ENCODE peak calls at places on chromosomes 6 and 20, in ten cellular contexts. K is thoracic aorta; F is Peyer's patch; P is RWPE1; X is cardiac muscle cell; Y is tibial artery; W is hepatocyte; U is CD8-positive, alpha-beta T cell; E is gastrocnemius medialis; O is uterus. G is an unnamed sample.

GRCh38 chr6:110283657-110284056 is 74.5 kb downstream of the METTL24 start:
- DNase-seq in K (no peak), F (no peak), P (no peak), X (no peak), Y (no peak), W (no peak), U (no peak), E (no peak), O (no peak), G (no peak)

GRCh38 chr6:52570291-52570700 is 6.6 kb downstream of the TRAM2 start:
- DNase-seq in K (no peak), F (no peak), P (no peak), X (no peak), Y (peak; percentile 50), W (peak; percentile 55), U (no peak), E (no peak), O (peak; percentile 68), G (no peak)

GRCh38 chr6:56073761-56074160 is 173.6 kb downstream of the COL21A1 start:
- DNase-seq in K (no peak), F (no peak), P (no peak), X (no peak), Y (no peak), W (no peak), U (no peak), E (no peak), O (no peak), G (no peak)

GRCh38 chr6:90658497-90658896 is 71.6 kb upstream of the MAP3K7 start:
- DNase-seq in K (no peak), F (no peak), P (no peak), X (no peak), Y (no peak), W (no peak), U (no peak), E (no peak), O (no peak), G (no peak)

GRCh38 chr20:21102691-21103311 is 3.4 kb downstream of the LINC00237 start:
- DNase-seq in K (no peak), F (peak; percentile 65), P (no peak), X (peak; percentile 70), Y (peak; percentile 51), W (peak; percentile 38), U (peak; percentile 39), E (no peak), O (no peak), G (peak; percentile 40)

GRCh38 chr6:140124498-140124897 is 750.0 kb upstream of the CITED2 start:
- DNase-seq in K (no peak), F (no peak), P (no peak), X (no peak), Y (no peak), W (peak; percentile 51), U (no peak), E (no peak), O (no peak), G (no peak)

GRCh38 chr6:109073344-109074235 is 21.1 kb downstream of the SESN1 start:
- DNase-seq in K (no peak), F (no peak), P (peak; percentile 40), X (peak; percentile 77), Y (no peak), W (peak; percentile 77), U (peak; percentile 50), E (no peak), O (peak; percentile 24), G (no peak)

GRCh38 chr6:122996797-122997520 is 924 bp downstream of the CLVS2 start:
- DNase-seq in K (no peak), F (no peak), P (no peak), X (no peak), Y (no peak), W (no peak), U (no peak), E (no peak), O (no peak), G (no peak)

GRCh38 chr6:35183281-35183680 is 30.5 kb upstream of the SCUBE3 start:
- DNase-seq in K (no peak), F (no peak), P (no peak), X (no peak), Y (no peak), W (no peak), U (no peak), E (no peak), O (no peak), G (no peak)

GRCh38 chr6:35183935-35184334 is 29.8 kb upstream of the SCUBE3 start:
- DNase-seq in K (no peak), F (no peak), P (no peak), X (no peak), Y (no peak), W (no peak), U (no peak), E (no peak), O (no peak), G (no peak)

GRCh38 chr6:35181313-35181932 is 32.3 kb upstream of the SCUBE3 start:
- DNase-seq in K (peak; percentile 48), F (no peak), P (no peak), X (peak; percentile 43), Y (peak; percentile 68), W (no peak), U (no peak), E (peak; percentile 40), O (no peak), G (no peak)

GRCh38 chr6:35184580-35185301 is 29.0 kb upstream of the SCUBE3 start:
- DNase-seq in K (no peak), F (no peak), P (no peak), X (no peak), Y (no peak), W (no peak), U (no peak), E (no peak), O (no peak), G (no peak)

DNA sequence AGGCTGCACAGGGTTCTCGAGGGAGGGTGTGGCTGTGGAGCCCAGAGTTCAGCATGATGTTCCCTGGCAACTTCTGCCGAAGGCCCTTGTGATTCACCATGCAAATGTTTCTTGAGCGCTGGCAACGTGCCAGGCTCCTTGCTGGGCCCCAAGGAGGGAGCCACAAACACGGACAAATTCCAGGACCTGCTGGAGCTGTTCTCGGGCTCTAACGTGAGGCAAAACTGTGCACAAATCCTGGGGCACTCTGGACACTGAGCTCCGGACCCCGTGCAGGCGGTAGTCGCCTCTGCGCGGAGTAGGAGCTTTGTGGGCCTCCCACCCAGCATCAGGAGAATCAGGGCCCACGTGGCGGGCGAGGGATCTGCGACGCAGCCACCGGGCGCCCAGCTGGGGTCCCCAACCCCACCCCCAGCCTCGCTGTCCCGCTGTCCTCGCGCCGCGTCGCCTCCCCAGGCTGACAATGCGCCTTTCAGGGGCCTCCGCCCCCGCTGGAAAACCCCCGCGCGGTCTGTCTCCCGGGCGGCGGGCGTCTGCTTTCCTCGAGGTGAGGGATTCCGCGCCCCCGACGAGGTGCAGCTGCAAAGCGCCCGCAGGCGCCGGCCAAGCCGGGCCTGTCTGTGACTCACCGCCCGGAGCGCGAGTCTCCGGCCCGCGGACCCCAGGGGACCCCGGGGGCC is 31.7 kb upstream of the SCUBE3 start:
- DNase-seq in K (peak; percentile 57), F (peak; percentile 68), P (peak; percentile 78), X (no peak), Y (peak; percentile 79), W (peak; percentile 65), U (no peak), E (peak; percentile 69), O (peak; percentile 31), G (peak; percentile 57)
- H3K27ac ChIP-seq in K (peak overlapping the region; percentile 85), F (no peak overlapping the region), P (peak overlapping the region; percentile 39), X (peak overlapping the region; percentile 75), Y (peak overlapping the region; percentile 83), W (peak overlapping the region; percentile 64), U (no peak overlapping the region), E (peak overlapping the region; percentile 52), O (no peak overlapping the region), G (peak overlapping the region; percentile 76)

DNA sequence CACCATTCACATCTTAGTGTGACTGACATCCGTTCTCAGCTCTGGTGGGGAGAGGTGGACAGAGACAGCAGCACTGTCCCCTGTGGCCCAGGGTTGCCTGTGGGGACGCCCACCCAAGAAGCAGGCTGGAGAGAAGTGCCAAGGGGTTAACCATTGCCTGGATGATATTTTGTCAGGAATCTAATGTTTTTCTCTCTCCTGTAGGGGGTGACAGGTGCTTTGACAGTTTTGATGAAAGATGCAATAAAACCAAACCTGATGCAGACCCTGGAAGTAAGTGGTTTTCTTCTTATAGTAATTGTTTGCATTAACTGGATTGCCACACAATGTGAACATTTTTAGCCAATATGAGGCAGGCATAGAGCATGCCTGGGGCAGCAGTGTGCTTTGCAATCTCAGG is 99.3 kb downstream of the MTHFD1L start:
- DNase-seq in K (no peak), F (no peak), P (no peak), X (no peak), Y (no peak), W (no peak), U (no peak), E (no peak), O (no peak), G (no peak)
- TF ChIP-seq CTCF in K (no peak), F (no peak), P (no peak), X (no peak), Y (no peak), W (no peak), U (no peak), E (no peak), O (no peak), G (no peak)

DNA sequence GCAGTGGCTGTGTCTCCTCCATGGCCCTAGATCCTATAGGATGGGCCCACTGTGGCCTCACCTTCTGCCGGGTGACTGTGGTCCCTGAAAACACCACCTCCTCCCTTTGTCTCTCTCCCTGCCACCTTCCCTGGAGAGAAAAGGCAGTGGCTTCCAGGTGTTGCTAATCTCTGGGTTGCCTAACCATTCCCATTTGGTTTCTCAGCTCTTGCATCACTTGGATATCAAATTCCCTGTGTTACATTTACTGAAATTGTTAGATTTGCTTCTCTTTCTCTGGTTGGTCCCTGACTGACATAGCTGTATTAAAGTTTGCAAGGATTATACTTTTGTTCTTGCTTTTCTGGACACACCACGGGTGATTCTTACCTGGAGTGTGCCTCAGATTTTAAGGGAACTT is 9.3 kb upstream of the ZFP64 start:
- DNase-seq in K (no peak), F (no peak), P (no peak), X (no peak), Y (no peak), W (no peak), U (no peak), E (no peak), O (no peak), G (no peak)
- H3K27ac ChIP-seq in K (no peak overlapping the region), F (no peak overlapping the region), P (peak overlapping the region; percentile 88), X (no peak overlapping the region), Y (no peak overlapping the region), W (no peak overlapping the region), U (no peak overlapping the region), E (no peak overlapping the region), O (no peak overlapping the region), G (no peak overlapping the region)

GRCh38 chr6:34194770-34195169 is 41.9 kb upstream of the HMGA1 start:
- DNase-seq in K (no peak), F (no peak), P (no peak), X (no peak), Y (no peak), W (no peak), U (no peak), E (no peak), O (no peak), G (no peak)

GRCh38 chr6:34190504-34191122 is 44.7 kb upstream of the GRM4 start:
- DNase-seq in K (no peak), F (no peak), P (no peak), X (no peak), Y (no peak), W (no peak), U (no peak), E (no peak), O (no peak), G (no peak)

GRCh38 chr6:34195726-34196115 is 41.0 kb upstream of the HMGA1 start:
- DNase-seq in K (no peak), F (no peak), P (no peak), X (no peak), Y (no peak), W (no peak), U (no peak), E (no peak), O (peak; percentile 25), G (no peak)

GRCh38 chr6:34189806-34190503 is 44.1 kb upstream of the GRM4 start:
- DNase-seq in K (no peak), F (no peak), P (no peak), X (no peak), Y (peak; percentile 27), W (no peak), U (peak; percentile 63), E (no peak), O (no peak), G (peak; percentile 28)
- TF ChIP-seq CTCF in K (no peak), F (no peak), P (no peak), X (no peak), Y (no peak), W (no peak), U (no peak), E (no peak), O (no peak), G (no peak)